ENCODE peak calls at places on chromosome 5, in seven cellular contexts. W is sigmoid colon, D is A549, O is body of pancreas, U is H54, P is endothelial cell of umbilical vein, X is transverse colon. L is an unnamed sample.

GRCh38 chr5:176365663-176366574 is 632 bp downstream of the ARL10 start:
- DNase-seq in W (peak), D (no peak), O (peak), U (no peak), P (peak), X (peak), L (peak)

GRCh38 chr5:19241690-19242089 is 746.3 kb downstream of the CDH18 start:
- DNase-seq in W (no peak), D (no peak), O (no peak), U (no peak), P (peak), X (no peak), L (no peak)

GRCh38 chr5:140926903-140927573 is 939 bp downstream of the PCDHAC1 start:
- DNase-seq in W (peak), D (peak), O (peak), U (no peak), P (no peak), X (no peak), L (no peak)

GRCh38 chr5:65126670-65127069 is 355.1 kb downstream of the ADAMTS6 start:
- DNase-seq in W (no peak), D (no peak), O (no peak), U (no peak), P (no peak), X (no peak), L (no peak)

GRCh38 chr5:59246470-59247250 is 646.9 kb downstream of the PDE4D start:
- DNase-seq in W (no peak), D (peak), O (no peak), U (no peak), P (no peak), X (no peak), L (no peak)

GRCh38 chr5:93829346-93829745 is 87.9 kb upstream of the POU5F2 start:
- DNase-seq in W (no peak), D (no peak), O (no peak), U (no peak), P (no peak), X (no peak), L (no peak)

GRCh38 chr5:120304653-120305052 is 159.4 kb upstream of the PRR16 start:
- DNase-seq in W (no peak), D (no peak), O (no peak), U (no peak), P (no peak), X (no peak), L (no peak)

GRCh38 chr5:123297866-123298265 is 125.3 kb downstream of the CEP120 start:
- DNase-seq in W (no peak), D (no peak), O (no peak), U (no peak), P (peak), X (no peak), L (no peak)

GRCh38 chr5:132094393-132095076 is 20.9 kb downstream of the CSF2 start:
- DNase-seq in W (no peak), D (peak), O (no peak), U (peak), P (peak), X (no peak), L (no peak)

GRCh38 chr5:1781726-1782384 is 17.8 kb downstream of the MRPL36 start:
- DNase-seq in W (peak), D (no peak), O (no peak), U (no peak), P (no peak), X (no peak), L (no peak)

GRCh38 chr5:8842906-8843590 is 702.8 kb downstream of the SEMA5A start:
- DNase-seq in W (no peak), D (no peak), O (no peak), U (peak), P (no peak), X (no peak), L (no peak)

GRCh38 chr5:129342796-129343195 is 117.3 kb upstream of the ADAMTS19 start:
- DNase-seq in W (no peak), D (no peak), O (no peak), U (no peak), P (no peak), X (no peak), L (no peak)

GRCh38 chr5:33588654-33589372 is 148.0 kb downstream of the TARS1 start:
- DNase-seq in W (no peak), D (peak), O (no peak), U (no peak), P (peak), X (peak), L (peak)

GRCh38 chr5:102901821-102902448 is 146.8 kb downstream of the PAM start:
- DNase-seq in W (no peak), D (no peak), O (no peak), U (no peak), P (peak), X (no peak), L (no peak)

GRCh38 chr5:76710991-76711390 is 4.9 kb upstream of the F2R start:
- DNase-seq in W (no peak), D (no peak), O (no peak), U (no peak), P (no peak), X (no peak), L (no peak)

GRCh38 chr5:154524846-154525245 is 46.8 kb upstream of the HAND1 start:
- DNase-seq in W (no peak), D (no peak), O (no peak), U (no peak), P (no peak), X (no peak), L (no peak)

GRCh38 chr5:159207616-159208507 is 1.5 kb downstream of the RNF145 start:
- DNase-seq in W (peak), D (peak), O (peak), U (peak), P (peak), X (peak), L (peak)

GRCh38 chr5:159208508-159209437 is 580 bp downstream of the RNF145 start:
- DNase-seq in W (peak), D (peak), O (peak), U (peak), P (peak), X (peak), L (peak)

GRCh38 chr5:159210306-159210722 is 961 bp upstream of the RNF145 start:
- DNase-seq in W (no peak), D (peak), O (no peak), U (no peak), P (no peak), X (peak), L (no peak)

GRCh38 chr5:159210846-159211245 is 1.5 kb upstream of the RNF145 start:
- DNase-seq in W (no peak), D (no peak), O (no peak), U (no peak), P (no peak), X (no peak), L (no peak)

GRCh38 chr5:159209438-159210305 is at the start of gene RNF145:
- DNase-seq in W (peak), D (peak), O (peak), U (peak), P (peak), X (peak), L (peak)
- TF ChIP-seq POLR2A in W (no peak), D (peak), O (peak), U (peak), P (peak), X (peak), L (peak)

GRCh38 chr5:43601454-43602260 is 1.3 kb upstream of the NNT start:
- DNase-seq in W (no peak), D (no peak), O (no peak), U (peak), P (peak), X (no peak), L (peak)

GRCh38 chr5:43602456-43602817 is 543 bp upstream of the NNT start:
- DNase-seq in W (peak), D (peak), O (peak), U (no peak), P (peak), X (peak), L (peak)

GRCh38 chr5:43603535-43604363 is 769 bp downstream of the NNT start:
- DNase-seq in W (peak), D (no peak), O (peak), U (no peak), P (peak), X (peak), L (peak)

GRCh38 chr5:43604699-43605098 is 1.7 kb downstream of the NNT start:
- DNase-seq in W (no peak), D (no peak), O (no peak), U (no peak), P (no peak), X (no peak), L (no peak)

GRCh38 chr5:43602818-43603534 is at the start of gene NNT:
- DNase-seq in W (peak), D (peak), O (peak), U (peak), P (peak), X (peak), L (peak)
- TF ChIP-seq POLR2A in W (no peak), D (peak), O (peak), U (peak), P (no peak), X (peak), L (peak)

DNA sequence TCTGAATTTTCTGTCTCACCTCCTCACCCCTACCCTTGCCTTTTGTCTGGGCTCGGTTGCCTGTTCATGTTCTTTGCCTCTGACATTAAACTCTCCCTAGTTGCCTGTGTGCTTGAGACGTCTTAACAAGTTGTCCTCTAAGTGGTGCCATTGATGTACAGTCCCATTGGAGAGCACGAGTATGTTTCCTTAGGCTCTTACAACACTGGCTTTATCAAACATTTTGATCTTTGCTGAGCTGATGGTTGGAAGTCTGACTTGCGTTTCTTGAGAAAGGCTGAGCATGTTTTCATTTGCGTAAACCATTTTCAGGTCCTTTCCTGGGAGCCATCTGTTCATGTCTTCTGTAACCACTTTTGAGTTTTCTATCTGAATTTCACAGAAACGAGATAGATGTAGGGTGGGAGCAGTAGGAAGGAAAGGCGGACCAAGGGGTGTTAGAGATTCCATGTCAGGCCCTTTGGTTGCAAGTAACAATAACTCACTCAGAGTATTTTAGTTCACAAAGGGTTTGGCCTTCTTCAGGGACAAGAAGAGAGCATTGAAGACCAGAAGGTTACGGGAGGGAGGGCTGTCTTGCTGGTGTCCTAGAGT is 35.4 kb downstream of the OTULIN start:
- DNase-seq in W (no peak), D (no peak), O (no peak), U (no peak), P (no peak), X (no peak), L (no peak)
- TF ChIP-seq POLR2A in W (no peak), D (no peak), O (no peak), U (no peak), P (no peak), X (no peak), L (no peak)

DNA sequence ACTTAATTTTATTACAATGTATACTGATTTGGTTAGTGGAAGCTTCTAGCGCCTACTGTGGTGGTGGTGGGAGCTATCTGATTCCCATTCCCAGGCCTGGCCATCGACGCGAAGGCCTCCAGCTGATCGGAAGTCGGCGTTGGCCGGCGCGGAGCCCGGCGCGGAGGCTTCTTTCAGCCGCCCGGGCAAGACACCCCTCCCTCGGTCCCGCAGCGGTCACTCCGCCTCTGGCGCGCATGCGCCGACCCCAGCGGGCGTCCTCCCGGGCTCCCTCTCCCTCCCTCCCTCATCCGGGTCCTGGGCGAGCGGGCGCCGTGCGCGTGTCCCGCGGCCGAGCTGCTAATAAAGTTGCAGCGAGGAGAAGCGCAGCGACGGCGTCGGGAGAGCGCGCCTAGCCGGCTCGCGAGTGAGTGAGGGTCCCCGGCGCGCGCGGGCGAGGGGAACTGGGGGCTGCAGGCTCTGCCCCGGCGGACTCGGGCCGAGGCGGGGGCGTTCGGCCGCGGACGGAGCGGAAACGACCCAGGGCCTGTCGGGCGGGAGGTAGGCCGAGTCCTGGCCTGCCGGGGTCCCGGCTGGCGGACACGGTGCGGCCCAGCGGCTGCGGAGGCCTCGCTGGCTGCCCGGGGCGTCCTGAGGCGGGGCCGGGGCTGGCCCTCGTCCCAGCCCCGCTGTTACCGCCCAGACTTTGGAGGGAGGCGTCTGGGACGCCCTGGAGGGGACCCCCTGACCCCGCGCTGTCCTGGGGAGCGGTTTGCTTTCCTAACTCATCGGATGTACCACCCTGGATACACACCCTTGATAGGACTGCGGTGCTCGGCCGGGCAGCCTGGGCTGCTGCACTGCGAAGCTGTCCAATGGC is at the start of gene SMAD5:
- DNase-seq in W (peak), D (peak), O (peak), U (peak), P (peak), X (peak), L (peak)
- TF ChIP-seq POLR2A in W (peak), D (peak), O (peak), U (peak), P (peak), X (peak), L (peak)

GRCh38 chr5:44808435-44809214 is at the start of gene MRPS30:
- DNase-seq in W (peak), D (peak), O (peak), U (peak), P (peak), X (peak), L (peak)
- TF ChIP-seq POLR2A in W (peak), D (peak), O (peak), U (peak), P (peak), X (peak), L (peak)

L was measured in GM12892.